ENCODE peak calls at places on chromosome 7, in seven cellular contexts. E is WTC11, C is K562, T is SK-N-SH, M is A549, Y is GM12878, K is IMR-90. B is an unnamed sample.

GRCh38 chr7:24141876-24142509 is 142.0 kb upstream of the NPY start:
- DNase-seq in C (no peak), T (peak), K (no peak), M (no peak), E (no peak), Y (no peak), B (no peak)

GRCh38 chr7:16586081-16586874 is 59.3 kb downstream of the ANKMY2 start:
- DNase-seq in M (no peak), C (no peak), K (no peak), T (peak), Y (no peak), E (no peak), B (no peak)

GRCh38 chr7:36625247-36625646 is 99.0 kb downstream of the AOAH start:
- DNase-seq in T (no peak), K (no peak), E (no peak), M (no peak), Y (no peak), C (no peak), B (no peak)

GRCh38 chr7:65746398-65746669 is 126.5 kb upstream of the VKORC1L1 start:
- DNase-seq in Y (no peak), T (no peak), E (no peak), M (peak), C (no peak), K (peak), B (no peak)

GRCh38 chr7:84614821-84615506 is 420.4 kb upstream of the SEMA3A start:
- DNase-seq in T (no peak), Y (no peak), K (no peak), E (no peak), C (no peak), M (no peak), B (no peak)

GRCh38 chr7:119514326-119514725 is 758.6 kb upstream of the KCND2 start:
- DNase-seq in M (no peak), C (no peak), Y (no peak), K (no peak), E (no peak), T (no peak), B (no peak)

GRCh38 chr7:159094030-159094740 is 50.5 kb downstream of the VIPR2 start:
- DNase-seq in E (no peak), Y (no peak), M (no peak), C (no peak), K (no peak), T (no peak), B (no peak)

GRCh38 chr7:127598318-127598717 is 4.8 kb downstream of the FSCN3 start:
- DNase-seq in M (peak), C (peak), Y (no peak), E (peak), K (no peak), T (no peak), B (peak)

GRCh38 chr7:388461-388960 is 98.5 kb downstream of the FOXL3 start:
- DNase-seq in T (no peak), C (no peak), Y (no peak), M (no peak), E (peak), K (no peak), B (no peak)

GRCh38 chr7:97835296-97836138 is 36.7 kb downstream of the ASNS start:
- DNase-seq in T (peak), K (peak), M (peak), C (peak), E (peak), Y (peak), B (peak)

GRCh38 chr7:55641273-55641691 is 69.0 kb upstream of the VOPP1 start:
- DNase-seq in T (peak), E (peak), C (peak), K (peak), M (peak), Y (peak), B (no peak)

GRCh38 chr7:117274951-117275350 is 47.9 kb downstream of the WNT2 start:
- DNase-seq in C (no peak), M (no peak), Y (no peak), T (no peak), E (no peak), K (peak), B (no peak)

GRCh38 chr7:131341690-131342089 is 14.0 kb downstream of the MKLN1 start:
- DNase-seq in T (no peak), K (no peak), C (no peak), M (no peak), Y (no peak), E (peak), B (peak)

GRCh38 chr7:37045786-37046185 is 321.5 kb upstream of the AOAH start:
- DNase-seq in T (no peak), Y (no peak), C (no peak), M (no peak), E (no peak), K (no peak), B (no peak)

GRCh38 chr7:26948617-26949118 is 84.3 kb upstream of the SKAP2 start:
- DNase-seq in Y (no peak), K (no peak), E (no peak), M (no peak), C (no peak), T (no peak), B (peak)

GRCh38 chr7:36228039-36228438 is 75.0 kb downstream of the EEPD1 start:
- DNase-seq in C (no peak), M (no peak), K (no peak), E (no peak), T (no peak), Y (no peak), B (no peak)

GRCh38 chr7:155738652-155739537 is 73.4 kb downstream of the SHH start:
- DNase-seq in E (peak), T (peak), Y (peak), C (no peak), M (peak), K (peak), B (no peak)

GRCh38 chr7:73351447-73352167 is 23.6 kb downstream of the FKBP6 start:
- DNase-seq in T (no peak), E (no peak), C (no peak), Y (no peak), K (no peak), M (no peak), B (no peak)

GRCh38 chr7:53984776-53985175 is 557.4 kb upstream of the VSTM2A start:
- DNase-seq in E (no peak), K (no peak), Y (no peak), C (no peak), T (no peak), M (no peak), B (no peak)

GRCh38 chr7:54812747-54813146 is 53.7 kb upstream of the SEC61G start:
- DNase-seq in M (no peak), Y (no peak), K (peak), E (no peak), C (no peak), T (no peak), B (no peak)

GRCh38 chr7:29189743-29190201 is 4.8 kb upstream of the CHN2 start:
- DNase-seq in C (peak), K (no peak), E (peak), T (peak), M (peak), Y (no peak), B (peak)
- TF ChIP-seq USF2 in C (no peak), K (no peak), E (peak), T (no peak), M (no peak), Y (no peak), B (no peak)

GRCh38 chr7:149621776-149622175 is 124.2 kb upstream of the ZNF746 start:
- DNase-seq in E (no peak), T (no peak), K (no peak), C (no peak), Y (no peak), M (no peak), B (no peak)
- TF ChIP-seq USF2 in E (no peak), T (no peak), K (no peak), C (no peak), Y (no peak), M (no peak), B (no peak)

DNA sequence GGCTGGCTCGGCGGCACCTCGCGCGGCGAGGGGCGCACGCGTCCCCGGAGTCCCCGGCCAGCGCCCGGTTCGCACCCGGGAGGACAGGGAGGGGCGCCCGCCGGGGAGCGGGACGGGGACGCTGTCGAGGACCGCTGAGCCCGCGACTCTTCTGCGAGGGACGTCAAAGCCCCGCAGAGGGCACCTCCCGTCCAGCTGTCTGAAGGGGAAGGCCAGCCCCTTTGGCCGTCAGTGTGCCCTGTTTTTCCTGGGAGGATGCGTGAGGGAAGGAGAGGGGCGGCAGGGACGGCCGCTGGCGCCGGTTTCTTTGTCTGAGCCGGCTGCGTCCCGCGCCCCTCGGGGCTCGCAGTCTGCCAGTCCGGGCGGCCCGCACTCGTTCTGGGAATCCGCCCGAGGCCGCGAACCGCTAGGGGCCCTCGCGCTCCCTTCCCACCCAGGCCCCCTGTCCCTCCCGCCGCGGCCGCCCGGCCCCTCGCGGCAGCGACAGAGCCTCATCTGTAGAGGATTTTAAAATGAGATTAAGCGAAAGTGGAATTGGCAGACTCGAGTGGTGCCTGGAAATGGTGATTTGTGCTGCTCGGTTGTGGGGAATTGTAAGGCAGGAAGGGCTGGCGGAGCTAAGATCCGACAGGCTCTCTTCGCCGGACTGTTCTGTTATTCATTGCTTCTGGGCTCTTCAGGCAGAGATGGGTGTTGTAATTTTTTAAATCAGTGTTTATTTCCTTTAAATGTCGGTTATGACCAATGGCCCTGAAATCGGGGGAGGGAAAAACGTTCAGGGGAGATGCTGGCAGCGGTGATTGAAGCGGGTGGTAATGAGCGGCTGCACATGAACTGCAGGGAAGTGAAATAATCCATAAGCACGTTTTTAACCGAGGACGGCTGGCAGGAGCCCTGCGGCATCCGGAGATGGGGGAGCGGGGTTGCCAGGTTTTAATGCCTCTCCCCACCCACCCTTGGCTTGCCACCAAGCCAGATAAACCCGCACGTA is 622 bp upstream of the RELN start:
- DNase-seq in E (peak), C (peak), Y (no peak), T (peak), M (peak), K (peak), B (no peak)
- TF ChIP-seq USF2 in E (no peak), C (no peak), Y (no peak), T (no peak), M (no peak), K (no peak), B (no peak)

GRCh38 chr7:91201731-91202130 is 62.5 kb upstream of the FZD1 start:
- DNase-seq in Y (no peak), E (no peak), T (peak), C (no peak), M (no peak), K (no peak), B (no peak)
- TF ChIP-seq USF2 in Y (no peak), E (no peak), T (no peak), C (no peak), M (no peak), K (no peak), B (no peak)

GRCh38 chr7:30224511-30225031 is 59.8 kb upstream of the ZNRF2 start:
- DNase-seq in Y (peak), C (no peak), E (no peak), M (no peak), K (peak), T (no peak), B (no peak)
- TF ChIP-seq USF2 in Y (no peak), C (no peak), E (no peak), M (no peak), K (no peak), T (no peak), B (no peak)

DNA sequence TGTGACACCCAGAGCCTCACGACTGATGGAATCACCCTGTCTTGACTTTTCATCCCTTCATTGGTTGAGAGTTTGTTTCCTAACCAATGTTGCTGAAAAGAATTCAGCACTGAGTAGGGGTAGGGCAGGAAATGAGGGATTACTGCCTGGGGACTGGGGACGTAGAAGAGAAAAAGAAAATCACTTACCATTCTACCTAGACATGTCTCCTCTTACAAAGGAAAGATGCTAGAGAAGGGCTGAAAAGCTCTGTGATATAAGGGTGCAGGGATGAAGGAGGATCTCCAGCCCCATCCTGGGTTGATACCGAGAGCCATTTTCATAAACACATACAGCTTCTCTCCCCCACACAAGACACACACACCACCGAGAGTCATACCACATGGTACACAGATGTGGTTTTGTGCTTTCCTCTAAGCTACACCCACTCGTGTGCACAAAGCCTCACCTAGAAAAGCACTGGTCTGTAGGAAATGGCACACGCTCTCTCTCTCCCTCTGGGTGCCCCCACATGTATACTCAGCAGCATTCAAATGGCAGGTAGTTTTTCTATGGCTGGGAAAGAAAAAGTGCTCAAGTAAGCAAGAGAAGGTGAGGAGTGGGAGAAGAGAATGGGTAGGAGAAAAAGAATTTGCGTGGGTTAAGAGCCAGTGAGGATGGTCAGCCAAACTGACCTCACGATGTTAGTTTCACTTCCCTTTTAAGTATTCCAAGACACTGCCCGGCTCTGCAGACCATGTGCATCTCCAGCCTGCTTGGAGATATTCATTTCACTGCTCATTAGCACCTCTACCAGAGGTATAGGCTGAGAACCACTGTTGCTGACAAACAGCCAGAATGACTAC is 85.8 kb downstream of the CALD1 start:
- DNase-seq in Y (peak), M (no peak), E (no peak), C (no peak), T (no peak), K (peak), B (no peak)
- TF ChIP-seq USF2 in Y (no peak), M (no peak), E (no peak), C (no peak), T (no peak), K (no peak), B (no peak)

GRCh38 chr7:105613611-105614330 is 32.5 kb upstream of the EFCAB10 start:
- DNase-seq in T (no peak), Y (no peak), M (no peak), C (no peak), E (no peak), K (no peak), B (no peak)

GRCh38 chr7:105612806-105613205 is 31.5 kb upstream of the EFCAB10 start:
- DNase-seq in K (no peak), Y (no peak), C (no peak), T (no peak), M (no peak), E (no peak), B (no peak)

GRCh38 chr7:105611856-105612775 is 30.8 kb upstream of the EFCAB10 start:
- DNase-seq in E (no peak), K (peak), C (no peak), M (no peak), Y (no peak), T (no peak), B (no peak)

GRCh38 chr7:105617280-105618015 is 36.2 kb upstream of the EFCAB10 start:
- DNase-seq in Y (no peak), M (no peak), K (no peak), E (no peak), C (no peak), T (no peak), B (no peak)

DNA sequence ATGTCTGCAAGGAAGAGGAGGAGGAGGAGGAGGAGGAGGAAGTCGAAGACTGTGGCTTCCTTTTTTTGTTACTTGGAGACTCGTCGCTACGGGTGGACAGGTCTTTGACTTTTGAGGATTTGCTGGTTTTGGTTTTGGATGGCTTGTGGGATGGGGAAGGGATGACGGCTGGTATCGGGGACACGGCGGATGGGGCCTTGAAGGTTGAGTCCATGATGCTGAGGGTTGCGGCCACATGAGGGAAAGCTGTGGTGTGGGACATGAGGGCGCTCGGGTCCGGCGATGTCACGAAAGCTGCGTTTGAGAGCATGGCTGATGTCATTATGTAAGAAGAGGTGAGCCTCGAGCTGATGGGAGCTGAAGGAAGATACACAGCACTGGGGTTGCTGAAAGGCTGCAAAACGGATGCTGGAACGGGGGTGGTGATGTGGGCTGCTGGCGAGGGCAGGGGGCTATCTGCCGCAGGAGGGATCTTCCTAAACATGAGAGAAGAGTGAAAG is 33.1 kb upstream of the EFCAB10 start:
- DNase-seq in T (no peak), M (no peak), Y (no peak), K (no peak), E (no peak), C (no peak), B (no peak)
- TF ChIP-seq USF2 in T (no peak), M (no peak), Y (no peak), K (no peak), E (no peak), C (no peak), B (no peak)

GRCh38 chr7:57202274-57202673 is 70.0 kb upstream of the ZNF479 start:
- DNase-seq in M (no peak), C (no peak), K (no peak), Y (no peak), T (no peak), E (no peak), B (no peak)

GRCh38 chr7:57204411-57204811 is 72.2 kb upstream of the ZNF479 start:
- DNase-seq in Y (no peak), C (no peak), K (no peak), T (no peak), M (no peak), E (no peak), B (no peak)

GRCh38 chr7:57205000-57205399 is 72.8 kb upstream of the ZNF479 start:
- DNase-seq in Y (no peak), T (no peak), M (no peak), C (no peak), E (no peak), K (no peak), B (no peak)

GRCh38 chr7:57201895-57202210 is 69.6 kb upstream of the ZNF479 start:
- DNase-seq in Y (no peak), M (no peak), E (no peak), K (no peak), C (no peak), T (no peak), B (no peak)

DNA sequence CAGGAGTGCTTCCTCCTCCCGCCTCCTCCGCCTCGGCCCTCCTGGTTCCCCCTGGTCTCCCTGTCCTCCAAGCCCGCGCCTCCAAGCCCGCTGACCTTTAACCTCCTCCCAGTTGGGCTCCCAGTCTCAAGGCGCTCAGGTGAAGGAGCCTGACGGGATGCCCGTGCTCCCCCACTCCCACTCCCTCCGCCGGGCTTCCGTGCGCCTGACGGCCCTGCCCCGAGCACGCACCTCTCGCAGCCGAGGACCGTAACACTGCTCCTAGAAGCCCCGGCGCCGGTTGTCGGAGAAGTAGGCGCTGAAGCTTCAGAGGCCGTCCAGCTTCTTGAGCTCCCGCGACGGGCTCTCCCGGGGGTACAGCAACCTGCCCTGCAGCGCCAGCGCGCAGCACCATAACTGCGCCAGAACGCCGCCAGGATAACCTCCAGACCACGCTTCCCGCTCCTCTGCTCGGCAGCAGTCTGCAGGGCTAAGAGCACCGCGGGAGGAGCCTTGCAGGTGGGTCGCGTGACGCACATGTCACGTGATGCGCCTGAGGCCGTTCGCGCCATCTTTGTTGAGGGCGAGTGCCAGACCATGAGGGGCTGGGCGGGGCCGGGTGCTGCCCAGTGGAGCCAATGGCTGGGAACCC is 71.0 kb upstream of the ZNF479 start:
- DNase-seq in Y (no peak), C (peak), K (no peak), M (no peak), T (peak), E (no peak), B (no peak)
- TF ChIP-seq USF2 in Y (no peak), C (peak), K (no peak), M (no peak), T (no peak), E (no peak), B (no peak)

GRCh38 chr7:99396914-99397631 is 11.3 kb downstream of the PDAP1 start:
- DNase-seq in K (no peak), E (no peak), C (no peak), M (no peak), T (no peak), Y (no peak), B (no peak)
- TF ChIP-seq USF2 in K (no peak), E (no peak), C (no peak), M (no peak), T (no peak), Y (no peak), B (no peak)